ENCODE peak calls at places on chromosomes 12 and 14, in five cellular contexts. E is endothelial cell of umbilical vein, C is lower leg skin, K is lung, I is posterior cingulate gyrus. H is an unnamed sample.

GRCh38 chr12:18998343-18999270 is 130.9 kb upstream of the PLEKHA5 start:
- DNase-seq in K (peak), C (no peak), I (no peak), E (peak), H (no peak)

GRCh38 chr12:10365716-10366433 is 24.0 kb downstream of the KLRK1 start:
- DNase-seq in I (no peak), K (no peak), C (no peak), E (peak), H (peak)

GRCh38 chr12:124568431-124569374 is 1.3 kb upstream of the NCOR2 start:
- DNase-seq in C (peak), I (peak), E (no peak), K (peak), H (peak)

GRCh38 chr12:65596514-65597010 is 227.7 kb upstream of the HMGA2 start:
- DNase-seq in I (no peak), C (no peak), E (no peak), K (no peak), H (no peak)

GRCh38 chr12:105888696-105889095 is 250.1 kb downstream of the NUAK1 start:
- DNase-seq in C (no peak), I (no peak), E (no peak), K (no peak), H (no peak)

GRCh38 chr12:115337693-115338543 is 653.9 kb upstream of the TBX3 start:
- DNase-seq in C (peak), E (peak), K (no peak), I (no peak), H (no peak)

GRCh38 chr14:50336428-50336827 is 24.3 kb downstream of the DMAC2L start:
- DNase-seq in E (no peak), C (no peak), I (no peak), K (no peak), H (no peak)

GRCh38 chr12:40105265-40105514 is 691 bp downstream of the SLC2A13 start:
- DNase-seq in K (peak), I (no peak), C (no peak), E (no peak), H (no peak)

GRCh38 chr12:96520767-96521166 is 31.4 kb downstream of the CFAP54 start:
- DNase-seq in C (no peak), E (no peak), K (no peak), I (no peak), H (no peak)

GRCh38 chr12:129662184-129662583 is 241.6 kb downstream of the TMEM132D start:
- DNase-seq in E (no peak), K (no peak), C (no peak), I (no peak), H (no peak)

GRCh38 chr12:5912011-5912410 is 33.0 kb downstream of the ANO2 start:
- DNase-seq in C (no peak), I (no peak), K (peak), E (no peak), H (no peak)

GRCh38 chr14:90580381-90581335 is 183.8 kb downstream of the CALM1 start:
- DNase-seq in I (no peak), C (no peak), K (no peak), E (no peak), H (no peak)

GRCh38 chr12:116783503-116784237 is 45.6 kb downstream of the RNFT2 start:
- DNase-seq in E (no peak), I (no peak), C (no peak), K (peak), H (no peak)

GRCh38 chr12:98998697-98999299 is 353.7 kb downstream of the APAF1 start:
- DNase-seq in E (peak), C (no peak), K (no peak), I (no peak), H (peak)

GRCh38 chr14:99360774-99361595 is 89.0 kb upstream of the BCL11B start:
- DNase-seq in C (no peak), E (no peak), K (no peak), I (no peak), H (no peak)

GRCh38 chr12:123070267-123071081 is 80.4 kb downstream of the PITPNM2 start:
- DNase-seq in K (no peak), I (no peak), C (no peak), E (no peak), H (no peak)

GRCh38 chr12:95857151-95857550 is 1.6 kb upstream of the SNRPF start:
- DNase-seq in C (no peak), I (no peak), E (no peak), K (no peak), H (no peak)

GRCh38 chr12:104154286-104154685 is 16.3 kb upstream of the NFYB start:
- DNase-seq in E (no peak), I (no peak), K (no peak), C (no peak), H (no peak)

GRCh38 chr14:61460853-61461611 is 139.7 kb downstream of the PRKCH start:
- DNase-seq in I (no peak), E (peak), K (no peak), C (peak), H (no peak)

GRCh38 chr14:68898248-68899032 is 80.7 kb downstream of the ACTN1 start:
- DNase-seq in C (no peak), I (no peak), K (no peak), E (no peak), H (no peak)

GRCh38 chr12:82207556-82207955 is 150.6 kb downstream of the CCDC59 start:
- DNase-seq in E (no peak), I (no peak), K (no peak), C (no peak), H (no peak)

GRCh38 chr12:122003646-122004611 is 17.8 kb upstream of the BCL7A start:
- DNase-seq in E (no peak), C (no peak), K (no peak), I (no peak), H (no peak)

GRCh38 chr14:71117839-71118743 is 210.8 kb downstream of the PCNX1 start:
- DNase-seq in K (no peak), C (no peak), I (no peak), E (no peak), H (no peak)

GRCh38 chr14:104724407-104724980 is 465 bp downstream of the ADSS1 start:
- DNase-seq in E (peak), I (no peak), C (no peak), K (peak), H (peak)

GRCh38 chr12:51818567-51819300 is 29.8 kb downstream of the FIGNL2 start:
- DNase-seq in E (no peak), K (no peak), C (no peak), I (no peak), H (no peak)

GRCh38 chr12:92088802-92089201 is 56.8 kb downstream of the BTG1 start:
- DNase-seq in E (no peak), I (no peak), K (no peak), C (no peak), H (peak)

GRCh38 chr12:124297856-124298255 is 3.0 kb downstream of the RFLNA start:
- DNase-seq in E (no peak), I (no peak), C (no peak), K (no peak), H (no peak)

GRCh38 chr14:77638738-77639137 is 22.3 kb upstream of the SPTLC2 start:
- DNase-seq in K (no peak), I (no peak), E (peak), C (no peak), H (no peak)

GRCh38 chr14:74921987-74922751 is 891 bp downstream of the RPS6KL1 start:
- DNase-seq in C (no peak), E (no peak), I (no peak), K (no peak), H (no peak)

GRCh38 chr12:954736-955135 is 5.2 kb upstream of the RAD52 start:
- DNase-seq in K (no peak), C (no peak), E (no peak), I (no peak), H (no peak)

GRCh38 chr14:67556671-67557070 is 23.6 kb downstream of the PLEKHH1 start:
- DNase-seq in K (no peak), C (no peak), I (no peak), E (no peak), H (no peak)

GRCh38 chr12:76037130-76038105 is 5.8 kb upstream of the PHLDA1 start:
- DNase-seq in I (no peak), C (no peak), E (peak), K (no peak), H (peak)

GRCh38 chr14:52313903-52314481 is at the start of gene PTGER2:
- DNase-seq in C (peak), K (peak), E (peak), I (peak), H (peak)

GRCh38 chr12:110046451-110047187 is 1.7 kb downstream of the C12orf76 start:
- DNase-seq in E (no peak), K (no peak), C (no peak), I (no peak), H (no peak)

GRCh38 chr14:94113908-94114588 is 3.5 kb downstream of the IFI27 start:
- DNase-seq in K (no peak), C (no peak), I (no peak), E (peak), H (no peak)

H was measured in Ammon's horn.